ENCODE peak calls at places on chromosomes 3 and 15, in five cellular contexts. One of them, this sample, is unnamed. For H3K9me3, the result is how much of the 10 kb centered on the place peaks cover.

GRCh38 chr3:48492461-48493202 is 11.3 kb downstream of the SHISA5 start:
- DNase-seq in neuronal stem cell: no peak
- DNase-seq in adipocyte: no peak
- DNase-seq in HepG2: no peak
- DNase-seq in left ventricle myocardium inferior: no peak
- DNase-seq in this sample: no peak

GRCh38 chr15:80191897-80192595 is 39.2 kb downstream of the FAH start:
- DNase-seq in adipocyte: no peak
- DNase-seq in HepG2: peak
- DNase-seq in neuronal stem cell: no peak
- DNase-seq in left ventricle myocardium inferior: no peak
- DNase-seq in this sample: no peak

GRCh38 chr15:76196286-76196948 is 114.9 kb downstream of the ETFA start:
- DNase-seq in neuronal stem cell: no peak
- DNase-seq in HepG2: peak
- DNase-seq in adipocyte: peak
- DNase-seq in left ventricle myocardium inferior: peak
- DNase-seq in this sample: no peak

GRCh38 chr3:184315506-184315867 is 1.1 kb downstream of the EIF4G1 start:
- DNase-seq in neuronal stem cell: no peak
- DNase-seq in HepG2: no peak
- DNase-seq in adipocyte: no peak
- DNase-seq in left ventricle myocardium inferior: no peak
- DNase-seq in this sample: no peak

GRCh38 chr15:48550822-48551525 is 94.5 kb downstream of the FBN1 start:
- DNase-seq in HepG2: no peak
- DNase-seq in adipocyte: no peak
- DNase-seq in left ventricle myocardium inferior: no peak
- DNase-seq in neuronal stem cell: no peak
- DNase-seq in this sample: no peak

GRCh38 chr15:31299588-31300207 is 26.9 kb upstream of the KLF13 start:
- DNase-seq in left ventricle myocardium inferior: no peak
- DNase-seq in neuronal stem cell: no peak
- DNase-seq in HepG2: no peak
- DNase-seq in adipocyte: no peak
- DNase-seq in this sample: no peak

GRCh38 chr3:49967307-49967706 is 27.4 kb downstream of the RBM6 start:
- DNase-seq in neuronal stem cell: no peak
- DNase-seq in left ventricle myocardium inferior: no peak
- DNase-seq in adipocyte: peak
- DNase-seq in HepG2: no peak
- DNase-seq in this sample: no peak

GRCh38 chr3:10445561-10445960 is 59.8 kb downstream of the ATP2B2 start:
- DNase-seq in HepG2: no peak
- DNase-seq in left ventricle myocardium inferior: no peak
- DNase-seq in neuronal stem cell: no peak
- DNase-seq in adipocyte: no peak
- DNase-seq in this sample: no peak

GRCh38 chr3:47410801-47411646 is 30.2 kb downstream of the PTPN23 start:
- DNase-seq in HepG2: no peak
- DNase-seq in neuronal stem cell: no peak
- DNase-seq in adipocyte: no peak
- DNase-seq in left ventricle myocardium inferior: no peak
- DNase-seq in this sample: no peak

GRCh38 chr3:196013587-196014487 is 68.1 kb downstream of the TFRC start:
- DNase-seq in adipocyte: no peak
- DNase-seq in left ventricle myocardium inferior: no peak
- DNase-seq in HepG2: no peak
- DNase-seq in neuronal stem cell: no peak
- DNase-seq in this sample: no peak

GRCh38 chr15:72728821-72729220 is 42.8 kb downstream of the BBS4 start:
- DNase-seq in left ventricle myocardium inferior: no peak
- DNase-seq in neuronal stem cell: no peak
- DNase-seq in adipocyte: no peak
- DNase-seq in HepG2: no peak
- DNase-seq in this sample: no peak

GRCh38 chr3:179958143-179958542 is 78.6 kb downstream of the PEX5L start:
- DNase-seq in HepG2: no peak
- DNase-seq in neuronal stem cell: no peak
- DNase-seq in left ventricle myocardium inferior: no peak
- DNase-seq in adipocyte: no peak
- DNase-seq in this sample: no peak

GRCh38 chr15:95105229-95105628 is 873.9 kb downstream of the MCTP2 start:
- DNase-seq in adipocyte: peak
- DNase-seq in neuronal stem cell: no peak
- DNase-seq in HepG2: no peak
- DNase-seq in left ventricle myocardium inferior: no peak
- DNase-seq in this sample: no peak

GRCh38 chr15:94306700-94307650 is 75.6 kb downstream of the MCTP2 start:
- DNase-seq in adipocyte: no peak
- DNase-seq in left ventricle myocardium inferior: no peak
- DNase-seq in neuronal stem cell: no peak
- DNase-seq in HepG2: no peak
- DNase-seq in this sample: no peak

GRCh38 chr3:49015765-49016164 is 2.6 kb downstream of the DALRD3 start:
- DNase-seq in adipocyte: no peak
- DNase-seq in HepG2: no peak
- DNase-seq in neuronal stem cell: no peak
- DNase-seq in left ventricle myocardium inferior: no peak
- DNase-seq in this sample: no peak

GRCh38 chr3:152583913-152584312 is 251.0 kb upstream of the P2RY1 start:
- DNase-seq in HepG2: no peak
- DNase-seq in adipocyte: peak
- DNase-seq in neuronal stem cell: no peak
- DNase-seq in left ventricle myocardium inferior: no peak
- DNase-seq in this sample: no peak

GRCh38 chr3:186993940-186994670 is 63.8 kb downstream of the ST6GAL1 start:
- DNase-seq in HepG2: no peak
- DNase-seq in left ventricle myocardium inferior: no peak
- DNase-seq in neuronal stem cell: no peak
- DNase-seq in adipocyte: no peak
- DNase-seq in this sample: no peak

GRCh38 chr3:172675371-172676193 is 35.3 kb downstream of the NCEH1 start:
- DNase-seq in left ventricle myocardium inferior: no peak
- DNase-seq in HepG2: peak
- DNase-seq in adipocyte: peak
- DNase-seq in neuronal stem cell: peak
- DNase-seq in this sample: no peak

GRCh38 chr3:42190701-42191442 is 75.1 kb downstream of the CCK start:
- DNase-seq in HepG2: peak
- DNase-seq in left ventricle myocardium inferior: no peak
- DNase-seq in neuronal stem cell: peak
- DNase-seq in adipocyte: peak
- DNase-seq in this sample: peak

GRCh38 chr15:77031376-77032050 is 36.6 kb downstream of the PSTPIP1 start:
- DNase-seq in neuronal stem cell: no peak
- DNase-seq in HepG2: peak
- DNase-seq in adipocyte: no peak
- DNase-seq in left ventricle myocardium inferior: no peak
- DNase-seq in this sample: no peak

GRCh38 chr3:134619884-134620445 is 30.9 kb downstream of the KY start:
- DNase-seq in adipocyte: no peak
- DNase-seq in neuronal stem cell: no peak
- DNase-seq in left ventricle myocardium inferior: no peak
- DNase-seq in HepG2: no peak
- DNase-seq in this sample: no peak

GRCh38 chr3:94317054-94317453 is 254.2 kb downstream of the NSUN3 start:
- DNase-seq in HepG2: no peak
- DNase-seq in neuronal stem cell: no peak
- DNase-seq in left ventricle myocardium inferior: no peak
- DNase-seq in adipocyte: no peak
- DNase-seq in this sample: no peak

GRCh38 chr15:39471791-39472190 is 109.1 kb upstream of the THBS1 start:
- DNase-seq in HepG2: no peak
- DNase-seq in neuronal stem cell: no peak
- DNase-seq in adipocyte: no peak
- DNase-seq in left ventricle myocardium inferior: no peak
- DNase-seq in this sample: no peak

GRCh38 chr3:53581671-53582070 is 87.3 kb downstream of the CACNA1D start:
- DNase-seq in neuronal stem cell: no peak
- DNase-seq in HepG2: no peak
- DNase-seq in adipocyte: peak
- DNase-seq in left ventricle myocardium inferior: no peak
- DNase-seq in this sample: no peak

GRCh38 chr3:46508850-46509591 is 11.2 kb downstream of the RTP3 start:
- DNase-seq in adipocyte: no peak
- DNase-seq in neuronal stem cell: no peak
- DNase-seq in left ventricle myocardium inferior: no peak
- DNase-seq in HepG2: no peak
- DNase-seq in this sample: no peak

GRCh38 chr3:58112185-58112535 is 98.6 kb downstream of the DNASE1L3 start:
- DNase-seq in neuronal stem cell: no peak
- DNase-seq in adipocyte: no peak
- DNase-seq in left ventricle myocardium inferior: no peak
- DNase-seq in HepG2: no peak
- DNase-seq in this sample: no peak

GRCh38 chr3:15982667-15983145 is 184.9 kb upstream of the ANKRD28 start:
- DNase-seq in left ventricle myocardium inferior: peak
- DNase-seq in HepG2: no peak
- DNase-seq in adipocyte: peak
- DNase-seq in neuronal stem cell: peak
- DNase-seq in this sample: no peak

GRCh38 chr3:54604495-54604894 is 323.4 kb downstream of the LRTM1 start:
- DNase-seq in neuronal stem cell: no peak
- DNase-seq in left ventricle myocardium inferior: no peak
- DNase-seq in HepG2: no peak
- DNase-seq in adipocyte: no peak
- DNase-seq in this sample: no peak

GRCh38 chr15:63347074-63347859 is 34.4 kb downstream of the CA12 start:
- DNase-seq in adipocyte: peak
- DNase-seq in neuronal stem cell: no peak
- DNase-seq in left ventricle myocardium inferior: no peak
- DNase-seq in HepG2: no peak
- DNase-seq in this sample: no peak

GRCh38 chr3:123792473-123793201 is 91.5 kb downstream of the MYLK start:
- DNase-seq in HepG2: no peak
- DNase-seq in left ventricle myocardium inferior: no peak
- DNase-seq in neuronal stem cell: no peak
- DNase-seq in adipocyte: no peak
- DNase-seq in this sample: no peak

GRCh38 chr15:43775411-43775965 is 1.3 kb downstream of the ELL3 start:
- DNase-seq in left ventricle myocardium inferior: no peak
- DNase-seq in adipocyte: peak
- DNase-seq in HepG2: peak
- DNase-seq in neuronal stem cell: no peak
- DNase-seq in this sample: no peak

GRCh38 chr3:94082412-94082937 is 19.6 kb downstream of the NSUN3 start:
- DNase-seq in left ventricle myocardium inferior: no peak
- DNase-seq in HepG2: no peak
- DNase-seq in neuronal stem cell: no peak
- DNase-seq in adipocyte: no peak
- DNase-seq in this sample: no peak

GRCh38 chr15:67474405-67475080 is 46.4 kb upstream of the C15orf61 start:
- DNase-seq in neuronal stem cell: no peak
- DNase-seq in left ventricle myocardium inferior: no peak
- DNase-seq in adipocyte: no peak
- DNase-seq in HepG2: no peak
- DNase-seq in this sample: no peak

GRCh38 chr3:14318638-14319037 is 83.8 kb upstream of the SLC6A6 start:
- DNase-seq in HepG2: no peak
- DNase-seq in neuronal stem cell: no peak
- DNase-seq in adipocyte: no peak
- DNase-seq in left ventricle myocardium inferior: no peak
- DNase-seq in this sample: no peak
- H3K9me3 ChIP-seq in HepG2: under half
- H3K9me3 ChIP-seq in neuronal stem cell: under half
- H3K9me3 ChIP-seq in adipocyte: under half
- H3K9me3 ChIP-seq in left ventricle myocardium inferior: under half
- H3K9me3 ChIP-seq in this sample: under half

DNA sequence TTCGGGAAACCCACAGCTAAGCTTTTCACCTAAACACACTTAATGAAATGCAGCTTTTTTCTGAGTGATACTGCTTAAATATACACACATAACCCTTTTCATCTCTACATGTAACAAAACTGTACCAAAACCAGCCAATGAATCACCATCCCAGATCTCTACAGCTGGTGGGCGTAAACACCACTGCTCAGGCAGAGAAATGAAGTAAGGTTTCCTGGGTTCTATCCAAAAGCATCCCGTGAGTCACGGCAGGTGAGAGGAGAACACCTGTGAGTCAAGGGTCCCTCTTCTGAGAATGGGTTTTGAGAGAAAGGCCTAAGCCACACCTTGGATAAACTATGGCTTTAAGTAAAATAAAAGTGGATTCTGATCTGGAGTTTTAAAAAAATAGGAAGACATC is 2.6 kb downstream of the CLDN1 start:
- DNase-seq in HepG2: no peak
- DNase-seq in left ventricle myocardium inferior: no peak
- DNase-seq in neuronal stem cell: no peak
- DNase-seq in adipocyte: no peak
- DNase-seq in this sample: no peak
- H3K4me3 ChIP-seq in HepG2: peak
- H3K4me3 ChIP-seq in left ventricle myocardium inferior: no peak
- H3K4me3 ChIP-seq in neuronal stem cell: no peak
- H3K4me3 ChIP-seq in adipocyte: no peak
- H3K4me3 ChIP-seq in this sample: no peak

DNA sequence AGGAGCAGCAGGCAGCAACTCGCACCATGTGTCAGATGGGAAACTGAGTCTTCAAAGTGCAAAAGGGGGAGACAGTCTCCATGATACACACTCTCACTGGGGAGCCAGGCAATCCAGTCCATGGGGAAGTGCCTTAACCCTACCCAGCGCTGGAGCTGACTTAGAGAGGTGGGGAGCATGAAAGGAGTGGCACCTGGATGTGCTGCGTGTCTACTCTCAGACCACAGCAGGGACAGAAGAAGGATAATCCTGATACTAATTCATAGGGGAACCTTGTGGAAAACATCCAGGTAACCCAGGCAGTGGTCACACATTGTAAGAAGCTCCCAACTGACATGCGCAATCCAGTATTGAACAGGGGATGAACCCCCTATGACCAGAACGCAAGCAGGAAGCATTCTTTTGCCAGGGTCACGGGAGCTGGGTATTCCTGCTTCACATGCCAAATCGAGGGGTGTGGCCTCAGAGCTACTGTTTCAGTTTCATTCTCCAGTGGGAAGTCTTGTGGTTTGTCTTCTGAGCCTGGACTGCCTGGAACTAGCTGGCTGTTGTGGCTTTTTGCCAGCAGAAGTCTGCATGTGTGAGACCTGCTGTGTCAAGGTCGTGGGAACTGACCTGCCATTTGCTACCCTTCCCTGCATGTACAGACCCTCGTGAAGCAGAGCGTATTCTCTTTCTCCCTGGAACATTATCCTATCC is 367.6 kb upstream of the NDN start:
- DNase-seq in left ventricle myocardium inferior: no peak
- DNase-seq in HepG2: no peak
- DNase-seq in neuronal stem cell: no peak
- DNase-seq in adipocyte: no peak
- DNase-seq in this sample: no peak
- H3K9me3 ChIP-seq in left ventricle myocardium inferior: under half
- H3K9me3 ChIP-seq in HepG2: half or more
- H3K9me3 ChIP-seq in neuronal stem cell: under half
- H3K9me3 ChIP-seq in adipocyte: under half
- H3K9me3 ChIP-seq in this sample: under half

DNA sequence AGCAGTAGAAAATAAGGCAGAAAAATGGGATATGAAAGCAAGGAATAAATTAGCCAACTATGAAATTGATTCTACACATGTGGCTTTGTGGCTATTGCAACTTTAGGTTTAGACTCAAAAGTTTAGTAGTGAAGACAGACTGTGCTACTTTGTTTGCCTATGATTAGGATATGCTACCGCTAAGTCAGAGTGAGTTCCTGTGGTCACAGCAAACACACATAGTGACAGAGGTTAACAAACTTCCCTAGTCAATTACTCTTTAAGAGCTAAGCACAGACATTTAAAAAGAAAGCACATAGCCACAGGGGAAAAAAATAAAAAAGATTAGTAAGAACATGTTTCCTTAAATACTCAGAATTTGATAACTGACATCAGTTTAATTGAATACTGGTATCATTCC is 207.1 kb downstream of the GBE1 start:
- DNase-seq in left ventricle myocardium inferior: no peak
- DNase-seq in neuronal stem cell: no peak
- DNase-seq in adipocyte: no peak
- DNase-seq in HepG2: peak
- DNase-seq in this sample: no peak
- H3K4me3 ChIP-seq in left ventricle myocardium inferior: no peak
- H3K4me3 ChIP-seq in neuronal stem cell: no peak
- H3K4me3 ChIP-seq in adipocyte: no peak
- H3K4me3 ChIP-seq in HepG2: no peak
- H3K4me3 ChIP-seq in this sample: no peak

This sample was measured in effector memory CD4-positive, alpha-beta T cell.